ENCODE peak calls at places on chromosomes 7 and 10, in eight cellular contexts. P is left ventricle myocardium inferior; H is cardiac muscle cell; W is CD8-positive, alpha-beta memory T cell; V is PC-9; R is SJSA1; F is fibroblast of lung; T is H7. A is an unnamed sample.

GRCh38 chr7:153514006-153514405 is 538.2 kb upstream of the DPP6 start:
- DNase-seq in P (no peak), H (no peak), W (no peak), V (no peak), R (no peak), F (no peak), T (no peak), A (no peak)

GRCh38 chr10:113024930-113025329 is 74.9 kb downstream of the TCF7L2 start:
- DNase-seq in P (no peak), H (no peak), W (no peak), V (no peak), R (no peak), F (no peak), T (no peak), A (no peak)

GRCh38 chr10:13006037-13006436 is 4.5 kb upstream of the CCDC3 start:
- DNase-seq in P (no peak), H (no peak), W (no peak), V (no peak), R (no peak), F (no peak), T (no peak), A (no peak)

GRCh38 chr7:338295-339061 is 48.5 kb downstream of the FOXL3 start:
- DNase-seq in P (no peak), H (no peak), W (no peak), V (no peak), R (no peak), F (no peak), T (peak; percentile 28), A (no peak)

GRCh38 chr7:66958708-66959350 is 36.6 kb downstream of the SBDS start:
- DNase-seq in P (no peak), H (no peak), W (no peak), V (no peak), R (no peak), F (no peak), T (no peak), A (peak; percentile 44)

GRCh38 chr7:87029078-87029477 is 30.4 kb downstream of the ELAPOR2 start:
- DNase-seq in P (no peak), H (no peak), W (no peak), V (no peak), R (no peak), F (no peak), T (no peak), A (no peak)

GRCh38 chr7:63876707-63877322 is 121.8 kb upstream of the ZNF722 start:
- DNase-seq in P (no peak), H (no peak), W (no peak), V (no peak), R (no peak), F (no peak), T (no peak), A (no peak)

GRCh38 chr10:86401588-86402282 is 35.1 kb upstream of the GRID1 start:
- DNase-seq in P (no peak), H (no peak), W (no peak), V (no peak), R (no peak), F (no peak), T (peak; percentile 78), A (no peak)

GRCh38 chr7:75050501-75050900 is 23.1 kb downstream of the RCC1L start:
- DNase-seq in P (no peak), H (no peak), W (no peak), V (no peak), R (no peak), F (peak; percentile 22), T (no peak), A (no peak)

GRCh38 chr7:30931161-30931926 is 19.7 kb downstream of the AQP1 start:
- DNase-seq in P (peak; percentile 53), H (no peak), W (no peak), V (no peak), R (peak; percentile 22), F (peak; percentile 44), T (peak; percentile 54), A (peak; percentile 90)

GRCh38 chr10:46787321-46787615 is 124.0 kb upstream of the PTPN20 start:
- DNase-seq in P (no peak), H (peak; percentile 23), W (no peak), V (no peak), R (no peak), F (peak; percentile 70), T (no peak), A (no peak)

GRCh38 chr7:135759537-135759936 is 10.9 kb upstream of the FAM180A start:
- DNase-seq in P (no peak), H (no peak), W (no peak), V (peak; percentile 81), R (no peak), F (no peak), T (no peak), A (no peak)

GRCh38 chr7:131027287-131027773 is 293.3 kb upstream of the KLF14 start:
- DNase-seq in P (peak; percentile 50), H (no peak), W (peak; percentile 49), V (peak; percentile 43), R (no peak), F (peak; percentile 57), T (peak; percentile 51), A (peak; percentile 24)

GRCh38 chr10:99360935-99361334 is 31.8 kb downstream of the CNNM1 start:
- DNase-seq in P (no peak), H (no peak), W (no peak), V (no peak), R (no peak), F (no peak), T (no peak), A (no peak)

GRCh38 chr10:3729397-3729796 is 55.6 kb downstream of the KLF6 start:
- DNase-seq in P (no peak), H (no peak), W (no peak), V (peak; percentile 78), R (no peak), F (peak; percentile 79), T (no peak), A (no peak)

GRCh38 chr10:132499367-132499685 is 38.3 kb upstream of the INPP5A start:
- DNase-seq in P (no peak), H (no peak), W (no peak), V (no peak), R (peak; percentile 32), F (no peak), T (no peak), A (no peak)

GRCh38 chr10:108130575-108130974 is 966.1 kb upstream of the SORCS1 start:
- DNase-seq in P (no peak), H (no peak), W (no peak), V (no peak), R (no peak), F (no peak), T (no peak), A (no peak)

GRCh38 chr7:157276731-157277562 is 59.9 kb upstream of the DNAJB6 start:
- DNase-seq in P (no peak), H (no peak), W (no peak), V (no peak), R (no peak), F (peak; percentile 39), T (peak; percentile 71), A (peak; percentile 50)

GRCh38 chr7:16599860-16600259 is 45.7 kb downstream of the ANKMY2 start:
- DNase-seq in P (no peak), H (no peak), W (no peak), V (no peak), R (no peak), F (no peak), T (no peak), A (no peak)
- H3K36me3 ChIP-seq in P (peaks cover 77% of the 10 kb centered on the region), H (peaks cover 48% of the 10 kb centered on the region), W (no peaks in the 10 kb centered on the region), V (peaks cover 13% of the 10 kb centered on the region), R (peaks cover 44% of the 10 kb centered on the region), F (peaks cover 6% of the 10 kb centered on the region), T (no peaks in the 10 kb centered on the region), A (peaks cover 32% of the 10 kb centered on the region)

DNA sequence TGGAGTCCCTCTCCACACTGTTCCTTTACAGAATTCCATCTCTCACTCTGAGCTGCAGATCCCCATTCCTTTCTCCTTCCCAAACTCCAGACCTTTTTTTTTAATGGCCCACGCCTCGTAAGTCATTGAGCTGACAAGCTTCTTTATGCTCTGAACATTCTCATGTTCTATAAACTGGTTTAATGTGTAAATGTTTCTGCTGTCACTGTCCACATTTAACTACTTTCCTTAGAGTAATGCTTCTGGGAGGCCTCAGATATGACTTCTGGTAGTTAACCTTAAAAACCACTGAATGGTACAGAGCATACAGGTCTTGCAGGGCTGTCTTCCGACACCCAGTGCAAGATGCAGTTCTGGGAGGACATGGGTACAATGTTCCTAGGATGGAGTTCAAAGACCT is 71.1 kb upstream of the CAMK2B start:
- DNase-seq in P (no peak), H (no peak), W (no peak), V (no peak), R (peak; percentile 0), F (no peak), T (no peak), A (no peak)
- H3K36me3 ChIP-seq in P (peaks cover 17% of the 10 kb centered on the region), H (no peaks in the 10 kb centered on the region), W (peaks cover 10% of the 10 kb centered on the region), V (peaks cover 3% of the 10 kb centered on the region), R (peaks cover 33% of the 10 kb centered on the region), F (peaks cover 6% of the 10 kb centered on the region), T (peaks cover 4% of the 10 kb centered on the region), A (peaks cover 4% of the 10 kb centered on the region)

GRCh38 chr7:55157347-55158105 is 138.7 kb downstream of the EGFR start:
- DNase-seq in P (peak; percentile 49), H (peak; percentile 6), W (no peak), V (no peak), R (no peak), F (no peak), T (peak; percentile 52), A (peak; percentile 87)
- H3K36me3 ChIP-seq in P (peaks cover 56% of the 10 kb centered on the region), H (no peaks in the 10 kb centered on the region), W (no peaks in the 10 kb centered on the region), V (peaks cover 99% of the 10 kb centered on the region), R (peaks cover 86% of the 10 kb centered on the region), F (peaks cover 49% of the 10 kb centered on the region), T (no peaks in the 10 kb centered on the region), A (no peaks in the 10 kb centered on the region)

GRCh38 chr10:97676770-97677581 is 10.1 kb downstream of the AVPI1 start:
- DNase-seq in P (no peak), H (peak; percentile 69), W (peak; percentile 35), V (peak; percentile 53), R (no peak), F (peak; percentile 48), T (peak; percentile 90), A (peak; percentile 75)
- H3K36me3 ChIP-seq in P (peaks cover 59% of the 10 kb centered on the region), H (peaks cover 15% of the 10 kb centered on the region), W (peaks cover 15% of the 10 kb centered on the region), V (peaks cover 4% of the 10 kb centered on the region), R (peaks cover 52% of the 10 kb centered on the region), F (peaks cover 23% of the 10 kb centered on the region), T (peaks cover 17% of the 10 kb centered on the region), A (peaks cover 30% of the 10 kb centered on the region)

DNA sequence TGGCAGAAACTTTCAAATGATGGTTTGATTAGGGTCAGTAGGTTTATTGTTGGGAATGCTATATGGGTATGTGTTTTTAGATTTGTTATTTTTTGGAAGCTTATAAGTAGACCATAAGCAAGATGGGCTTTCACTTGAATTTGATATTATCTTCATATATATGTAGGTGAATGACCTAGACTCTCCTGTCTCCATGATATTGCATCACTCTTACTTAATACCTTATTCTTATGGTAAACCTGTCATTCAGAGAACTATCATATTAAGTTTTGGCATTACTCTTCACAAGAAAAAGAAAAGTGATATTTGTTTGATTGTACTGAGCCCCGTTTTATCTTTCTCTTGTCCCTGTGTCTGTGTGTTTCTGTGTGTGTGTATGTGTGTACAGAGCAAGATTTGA is 17.3 kb downstream of the HSPA14 start:
- DNase-seq in P (no peak), H (no peak), W (no peak), V (no peak), R (no peak), F (no peak), T (no peak), A (no peak)
- H3K36me3 ChIP-seq in P (peaks cover 34% of the 10 kb centered on the region), H (peaks cover 25% of the 10 kb centered on the region), W (peaks cover 9% of the 10 kb centered on the region), V (peaks cover 10% of the 10 kb centered on the region), R (peaks cover 61% of the 10 kb centered on the region), F (no peaks in the 10 kb centered on the region), T (no peaks in the 10 kb centered on the region), A (peaks cover 27% of the 10 kb centered on the region)

GRCh38 chr7:149719912-149720335 is 53.5 kb downstream of the ZNF467 start:
- DNase-seq in P (no peak), H (no peak), W (no peak), V (no peak), R (no peak), F (no peak), T (no peak), A (no peak)
- H3K36me3 ChIP-seq in P (peaks cover 42% of the 10 kb centered on the region), H (peaks cover 30% of the 10 kb centered on the region), W (peaks cover 10% of the 10 kb centered on the region), V (no peaks in the 10 kb centered on the region), R (peaks cover 17% of the 10 kb centered on the region), F (peaks cover 6% of the 10 kb centered on the region), T (peaks cover 14% of the 10 kb centered on the region), A (peaks cover 13% of the 10 kb centered on the region)